ENCODE peak calls at places on chromosomes 12 and 14, in seven cellular contexts. One of them, this sample, is unnamed.

GRCh38 chr14:75831455-75831854 is 150.3 kb downstream of the TGFB3 start:
- DNase-seq in lower leg skin: peak
- DNase-seq in dermis microvascular lymphatic vessel endothelial cell: peak
- DNase-seq in nephron progenitor cell: no peak
- DNase-seq in midbrain: no peak
- DNase-seq in H9: no peak
- DNase-seq in renal cortical epithelial cell: peak
- DNase-seq in this sample: peak

GRCh38 chr14:29458547-29458946 is 469.1 kb downstream of the PRKD1 start:
- DNase-seq in dermis microvascular lymphatic vessel endothelial cell: no peak
- DNase-seq in lower leg skin: no peak
- DNase-seq in nephron progenitor cell: no peak
- DNase-seq in H9: no peak
- DNase-seq in renal cortical epithelial cell: peak
- DNase-seq in midbrain: no peak
- DNase-seq in this sample: no peak

GRCh38 chr12:94404854-94405253 is 54.8 kb downstream of the CEP83 start:
- DNase-seq in midbrain: no peak
- DNase-seq in nephron progenitor cell: no peak
- DNase-seq in dermis microvascular lymphatic vessel endothelial cell: no peak
- DNase-seq in H9: no peak
- DNase-seq in renal cortical epithelial cell: no peak
- DNase-seq in lower leg skin: no peak
- DNase-seq in this sample: no peak

GRCh38 chr12:76871751-76872150 is 7.1 kb downstream of the CSRP2 start:
- DNase-seq in H9: no peak
- DNase-seq in lower leg skin: no peak
- DNase-seq in midbrain: no peak
- DNase-seq in nephron progenitor cell: no peak
- DNase-seq in dermis microvascular lymphatic vessel endothelial cell: no peak
- DNase-seq in renal cortical epithelial cell: no peak
- DNase-seq in this sample: peak

GRCh38 chr12:31226639-31227038 is 99.3 kb downstream of the SINHCAF start:
- DNase-seq in dermis microvascular lymphatic vessel endothelial cell: no peak
- DNase-seq in H9: no peak
- DNase-seq in lower leg skin: no peak
- DNase-seq in midbrain: peak
- DNase-seq in nephron progenitor cell: no peak
- DNase-seq in renal cortical epithelial cell: no peak
- DNase-seq in this sample: no peak

GRCh38 chr14:68789002-68789797 is 3.7 kb downstream of the ZFP36L1 start:
- DNase-seq in renal cortical epithelial cell: peak
- DNase-seq in midbrain: peak
- DNase-seq in nephron progenitor cell: peak
- DNase-seq in lower leg skin: peak
- DNase-seq in H9: peak
- DNase-seq in dermis microvascular lymphatic vessel endothelial cell: peak
- DNase-seq in this sample: peak

GRCh38 chr14:61489932-61490331 is 168.6 kb downstream of the PRKCH start:
- DNase-seq in midbrain: peak
- DNase-seq in nephron progenitor cell: no peak
- DNase-seq in renal cortical epithelial cell: no peak
- DNase-seq in H9: no peak
- DNase-seq in dermis microvascular lymphatic vessel endothelial cell: no peak
- DNase-seq in lower leg skin: no peak
- DNase-seq in this sample: no peak

GRCh38 chr12:57832966-57833365 is 13.6 kb downstream of the CTDSP2 start:
- DNase-seq in lower leg skin: no peak
- DNase-seq in nephron progenitor cell: peak
- DNase-seq in midbrain: no peak
- DNase-seq in renal cortical epithelial cell: peak
- DNase-seq in dermis microvascular lymphatic vessel endothelial cell: no peak
- DNase-seq in H9: no peak
- DNase-seq in this sample: peak

GRCh38 chr12:40663781-40664180 is 28.5 kb upstream of the CNTN1 start:
- DNase-seq in renal cortical epithelial cell: no peak
- DNase-seq in nephron progenitor cell: no peak
- DNase-seq in dermis microvascular lymphatic vessel endothelial cell: no peak
- DNase-seq in midbrain: no peak
- DNase-seq in lower leg skin: no peak
- DNase-seq in H9: no peak
- DNase-seq in this sample: no peak

GRCh38 chr12:109744991-109745942 is 31.6 kb downstream of the FAM222A start:
- DNase-seq in lower leg skin: no peak
- DNase-seq in dermis microvascular lymphatic vessel endothelial cell: no peak
- DNase-seq in midbrain: no peak
- DNase-seq in nephron progenitor cell: no peak
- DNase-seq in H9: no peak
- DNase-seq in renal cortical epithelial cell: no peak
- DNase-seq in this sample: peak

GRCh38 chr12:105231396-105231795 is 4.6 kb downstream of the APPL2 start:
- DNase-seq in midbrain: no peak
- DNase-seq in renal cortical epithelial cell: no peak
- DNase-seq in H9: no peak
- DNase-seq in dermis microvascular lymphatic vessel endothelial cell: no peak
- DNase-seq in nephron progenitor cell: no peak
- DNase-seq in lower leg skin: no peak
- DNase-seq in this sample: no peak

GRCh38 chr12:124543052-124543590 is 24.3 kb downstream of the NCOR2 start:
- DNase-seq in H9: no peak
- DNase-seq in dermis microvascular lymphatic vessel endothelial cell: peak
- DNase-seq in renal cortical epithelial cell: peak
- DNase-seq in midbrain: no peak
- DNase-seq in nephron progenitor cell: peak
- DNase-seq in lower leg skin: no peak
- DNase-seq in this sample: no peak

GRCh38 chr12:12689672-12690287 is 6.2 kb downstream of the GPR19 start:
- DNase-seq in midbrain: no peak
- DNase-seq in dermis microvascular lymphatic vessel endothelial cell: no peak
- DNase-seq in H9: no peak
- DNase-seq in renal cortical epithelial cell: no peak
- DNase-seq in nephron progenitor cell: no peak
- DNase-seq in lower leg skin: no peak
- DNase-seq in this sample: no peak

GRCh38 chr14:21535545-21536394 is 9.6 kb upstream of the SALL2 start:
- DNase-seq in renal cortical epithelial cell: no peak
- DNase-seq in midbrain: no peak
- DNase-seq in dermis microvascular lymphatic vessel endothelial cell: no peak
- DNase-seq in nephron progenitor cell: no peak
- DNase-seq in H9: no peak
- DNase-seq in lower leg skin: no peak
- DNase-seq in this sample: no peak

GRCh38 chr12:6552140-6552551 is 3.7 kb downstream of the IFFO1 start:
- DNase-seq in H9: peak
- DNase-seq in dermis microvascular lymphatic vessel endothelial cell: no peak
- DNase-seq in renal cortical epithelial cell: no peak
- DNase-seq in nephron progenitor cell: no peak
- DNase-seq in midbrain: no peak
- DNase-seq in lower leg skin: no peak
- DNase-seq in this sample: peak

GRCh38 chr12:48758737-48759136 is 30.2 kb downstream of the ADCY6 start:
- DNase-seq in dermis microvascular lymphatic vessel endothelial cell: no peak
- DNase-seq in lower leg skin: no peak
- DNase-seq in nephron progenitor cell: no peak
- DNase-seq in midbrain: no peak
- DNase-seq in renal cortical epithelial cell: no peak
- DNase-seq in H9: no peak
- DNase-seq in this sample: no peak

GRCh38 chr14:30387856-30388255 is 171.1 kb upstream of the G2E3 start:
- DNase-seq in lower leg skin: no peak
- DNase-seq in midbrain: no peak
- DNase-seq in nephron progenitor cell: no peak
- DNase-seq in dermis microvascular lymphatic vessel endothelial cell: no peak
- DNase-seq in H9: no peak
- DNase-seq in renal cortical epithelial cell: no peak
- DNase-seq in this sample: no peak

GRCh38 chr14:93175492-93175891 is 9.2 kb downstream of the MOAP1 start:
- DNase-seq in renal cortical epithelial cell: no peak
- DNase-seq in dermis microvascular lymphatic vessel endothelial cell: no peak
- DNase-seq in lower leg skin: no peak
- DNase-seq in H9: no peak
- DNase-seq in midbrain: no peak
- DNase-seq in nephron progenitor cell: no peak
- DNase-seq in this sample: no peak

GRCh38 chr14:67166450-67166853 is 22.8 kb upstream of the GARIN2 start:
- DNase-seq in H9: no peak
- DNase-seq in midbrain: peak
- DNase-seq in dermis microvascular lymphatic vessel endothelial cell: peak
- DNase-seq in lower leg skin: no peak
- DNase-seq in nephron progenitor cell: peak
- DNase-seq in renal cortical epithelial cell: peak
- DNase-seq in this sample: peak

GRCh38 chr12:1459339-1459738 is 135.0 kb downstream of the FBXL14 start:
- DNase-seq in midbrain: no peak
- DNase-seq in dermis microvascular lymphatic vessel endothelial cell: no peak
- DNase-seq in nephron progenitor cell: no peak
- DNase-seq in renal cortical epithelial cell: no peak
- DNase-seq in lower leg skin: no peak
- DNase-seq in H9: no peak
- DNase-seq in this sample: no peak

GRCh38 chr14:102095871-102096568 is 9.2 kb upstream of the HSP90AA1 start:
- DNase-seq in dermis microvascular lymphatic vessel endothelial cell: no peak
- DNase-seq in midbrain: no peak
- DNase-seq in H9: no peak
- DNase-seq in renal cortical epithelial cell: no peak
- DNase-seq in lower leg skin: no peak
- DNase-seq in nephron progenitor cell: no peak
- DNase-seq in this sample: no peak

GRCh38 chr12:28235985-28236384 is 45.7 kb downstream of the CCDC91 start:
- DNase-seq in midbrain: no peak
- DNase-seq in renal cortical epithelial cell: no peak
- DNase-seq in nephron progenitor cell: no peak
- DNase-seq in lower leg skin: no peak
- DNase-seq in H9: no peak
- DNase-seq in dermis microvascular lymphatic vessel endothelial cell: no peak
- DNase-seq in this sample: no peak

GRCh38 chr14:50831704-50832130 is 755 bp upstream of the NIN start:
- DNase-seq in midbrain: peak
- DNase-seq in lower leg skin: no peak
- DNase-seq in dermis microvascular lymphatic vessel endothelial cell: no peak
- DNase-seq in nephron progenitor cell: no peak
- DNase-seq in renal cortical epithelial cell: no peak
- DNase-seq in H9: no peak
- DNase-seq in this sample: peak

This sample was measured in amniotic epithelial cell.